ENCODE peak calls at places on chromosomes 16 and 17, in seven cellular contexts. One of them, this sample, is unnamed.

GRCh38 chr16:886802-887731 is 83.7 kb downstream of the LMF1 start:
- DNase-seq in heart right ventricle: no peak
- DNase-seq in CD8-positive, alpha-beta T cell: no peak
- DNase-seq in uterus: no peak
- DNase-seq in IMR-90: no peak
- DNase-seq in cardiac muscle cell: peak; percentile 16
- DNase-seq in left lung: peak; percentile 75
- DNase-seq in this sample: no peak

GRCh38 chr17:52227926-52228325 is 69.4 kb upstream of the CA10 start:
- DNase-seq in heart right ventricle: no peak
- DNase-seq in uterus: no peak
- DNase-seq in IMR-90: no peak
- DNase-seq in left lung: no peak
- DNase-seq in CD8-positive, alpha-beta T cell: no peak
- DNase-seq in cardiac muscle cell: no peak
- DNase-seq in this sample: no peak

GRCh38 chr16:24668481-24669001 is 60.9 kb upstream of the TNRC6A start:
- DNase-seq in IMR-90: peak; percentile 65
- DNase-seq in left lung: no peak
- DNase-seq in CD8-positive, alpha-beta T cell: no peak
- DNase-seq in heart right ventricle: no peak
- DNase-seq in cardiac muscle cell: no peak
- DNase-seq in uterus: peak; percentile 72
- DNase-seq in this sample: no peak

GRCh38 chr16:23949630-23950290 is 114.0 kb downstream of the PRKCB start:
- DNase-seq in IMR-90: no peak
- DNase-seq in cardiac muscle cell: no peak
- DNase-seq in left lung: peak; percentile 85
- DNase-seq in CD8-positive, alpha-beta T cell: peak; percentile 65
- DNase-seq in uterus: no peak
- DNase-seq in heart right ventricle: peak; percentile 37
- DNase-seq in this sample: no peak

GRCh38 chr17:61583242-61583641 is 7.8 kb downstream of the NACA2 start:
- DNase-seq in CD8-positive, alpha-beta T cell: no peak
- DNase-seq in IMR-90: peak; percentile 83
- DNase-seq in uterus: no peak
- DNase-seq in left lung: no peak
- DNase-seq in heart right ventricle: no peak
- DNase-seq in cardiac muscle cell: peak; percentile 43
- DNase-seq in this sample: peak; percentile 60

GRCh38 chr17:4492762-4493561 is 5.7 kb upstream of the SPNS2 start:
- DNase-seq in uterus: no peak
- DNase-seq in IMR-90: peak; percentile 28
- DNase-seq in left lung: no peak
- DNase-seq in heart right ventricle: no peak
- DNase-seq in CD8-positive, alpha-beta T cell: peak; percentile 28
- DNase-seq in cardiac muscle cell: peak; percentile 86
- DNase-seq in this sample: peak; percentile 86

GRCh38 chr16:30834130-30834740 is 47.2 kb upstream of the ZNF629 start:
- DNase-seq in cardiac muscle cell: no peak
- DNase-seq in CD8-positive, alpha-beta T cell: no peak
- DNase-seq in IMR-90: no peak
- DNase-seq in uterus: no peak
- DNase-seq in left lung: peak; percentile 63
- DNase-seq in heart right ventricle: no peak
- DNase-seq in this sample: no peak

GRCh38 chr17:82378741-82379021 is 7.1 kb downstream of the UTS2R start:
- DNase-seq in CD8-positive, alpha-beta T cell: no peak
- DNase-seq in uterus: no peak
- DNase-seq in IMR-90: no peak
- DNase-seq in left lung: peak; percentile 66
- DNase-seq in cardiac muscle cell: no peak
- DNase-seq in heart right ventricle: no peak
- DNase-seq in this sample: no peak

GRCh38 chr17:40098846-40099626 is 1.4 kb downstream of the NR1D1 start:
- DNase-seq in uterus: peak; percentile 100
- DNase-seq in IMR-90: peak; percentile 98
- DNase-seq in left lung: peak; percentile 100
- DNase-seq in heart right ventricle: peak; percentile 100
- DNase-seq in CD8-positive, alpha-beta T cell: peak; percentile 99
- DNase-seq in cardiac muscle cell: peak; percentile 98
- DNase-seq in this sample: peak; percentile 90

GRCh38 chr16:16018705-16019104 is 69.3 kb downstream of the ABCC1 start:
- DNase-seq in left lung: no peak
- DNase-seq in heart right ventricle: no peak
- DNase-seq in uterus: no peak
- DNase-seq in cardiac muscle cell: no peak
- DNase-seq in IMR-90: no peak
- DNase-seq in CD8-positive, alpha-beta T cell: no peak
- DNase-seq in this sample: no peak

GRCh38 chr17:80129006-80129565 is 17.8 kb downstream of the EIF4A3 start:
- DNase-seq in left lung: no peak
- DNase-seq in IMR-90: no peak
- DNase-seq in CD8-positive, alpha-beta T cell: no peak
- DNase-seq in uterus: no peak
- DNase-seq in heart right ventricle: no peak
- DNase-seq in cardiac muscle cell: no peak
- DNase-seq in this sample: no peak

GRCh38 chr17:78766225-78766624 is 15.8 kb downstream of the CYTH1 start:
- DNase-seq in IMR-90: no peak
- DNase-seq in left lung: no peak
- DNase-seq in uterus: no peak
- DNase-seq in heart right ventricle: no peak
- DNase-seq in CD8-positive, alpha-beta T cell: no peak
- DNase-seq in cardiac muscle cell: no peak
- DNase-seq in this sample: no peak

GRCh38 chr16:81627024-81627423 is 152.1 kb upstream of the PLCG2 start:
- DNase-seq in CD8-positive, alpha-beta T cell: no peak
- DNase-seq in IMR-90: peak; percentile 68
- DNase-seq in heart right ventricle: no peak
- DNase-seq in uterus: no peak
- DNase-seq in left lung: no peak
- DNase-seq in cardiac muscle cell: no peak
- DNase-seq in this sample: no peak

GRCh38 chr16:80594756-80595155 is 54.0 kb downstream of the DYNLRB2 start:
- DNase-seq in cardiac muscle cell: no peak
- DNase-seq in CD8-positive, alpha-beta T cell: no peak
- DNase-seq in heart right ventricle: no peak
- DNase-seq in uterus: no peak
- DNase-seq in IMR-90: peak; percentile 17
- DNase-seq in left lung: no peak
- DNase-seq in this sample: no peak

GRCh38 chr16:8605554-8605953 is 15.2 kb upstream of the TMEM114 start:
- DNase-seq in left lung: no peak
- DNase-seq in uterus: no peak
- DNase-seq in cardiac muscle cell: no peak
- DNase-seq in IMR-90: no peak
- DNase-seq in heart right ventricle: no peak
- DNase-seq in CD8-positive, alpha-beta T cell: no peak
- DNase-seq in this sample: no peak

GRCh38 chr16:8614435-8615029 is 7.0 kb upstream of the METTL22 start:
- DNase-seq in IMR-90: no peak
- DNase-seq in cardiac muscle cell: no peak
- DNase-seq in uterus: no peak
- DNase-seq in CD8-positive, alpha-beta T cell: no peak
- DNase-seq in heart right ventricle: no peak
- DNase-seq in left lung: no peak
- DNase-seq in this sample: no peak

GRCh38 chr16:8611886-8612595 is 9.5 kb upstream of the METTL22 start:
- DNase-seq in CD8-positive, alpha-beta T cell: no peak
- DNase-seq in uterus: no peak
- DNase-seq in cardiac muscle cell: no peak
- DNase-seq in heart right ventricle: no peak
- DNase-seq in left lung: no peak
- DNase-seq in IMR-90: peak; percentile 19
- DNase-seq in this sample: no peak

GRCh38 chr16:8607214-8607613 is 14.3 kb upstream of the METTL22 start:
- DNase-seq in CD8-positive, alpha-beta T cell: no peak
- DNase-seq in heart right ventricle: no peak
- DNase-seq in cardiac muscle cell: no peak
- DNase-seq in IMR-90: no peak
- DNase-seq in left lung: no peak
- DNase-seq in uterus: no peak
- DNase-seq in this sample: no peak

DNA sequence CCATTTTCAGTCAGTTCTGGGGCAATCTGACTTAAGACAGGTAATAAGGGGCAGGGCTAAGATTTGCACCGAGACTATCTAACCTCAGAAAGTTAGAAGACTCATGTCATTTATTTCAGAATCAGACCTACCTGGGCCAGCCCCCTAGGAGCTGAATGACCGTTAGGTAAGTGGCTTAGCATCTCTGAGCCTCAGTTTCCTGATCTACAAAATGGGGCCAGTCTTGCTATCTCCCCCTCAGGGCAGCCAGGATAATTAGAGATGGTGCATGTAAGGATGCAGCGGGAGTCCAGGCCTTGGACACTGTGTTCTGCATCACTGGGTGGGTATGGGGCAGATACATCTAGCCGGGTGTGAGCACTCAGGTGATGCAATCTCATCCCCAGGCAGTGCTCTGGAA is 10.4 kb upstream of the METTL22 start:
- DNase-seq in left lung: no peak
- DNase-seq in cardiac muscle cell: no peak
- DNase-seq in uterus: no peak
- DNase-seq in IMR-90: no peak
- DNase-seq in CD8-positive, alpha-beta T cell: no peak
- DNase-seq in heart right ventricle: no peak
- DNase-seq in this sample: no peak
- H3K27me3 ChIP-seq in left lung: no peaks in the 10 kb centered on the region
- H3K27me3 ChIP-seq in cardiac muscle cell: peaks cover 14% of the 10 kb centered on the region
- H3K27me3 ChIP-seq in uterus: no peaks in the 10 kb centered on the region
- H3K27me3 ChIP-seq in IMR-90: peaks cover 4% of the 10 kb centered on the region
- H3K27me3 ChIP-seq in CD8-positive, alpha-beta T cell: no peaks in the 10 kb centered on the region
- H3K27me3 ChIP-seq in heart right ventricle: peaks cover 35% of the 10 kb centered on the region
- H3K27me3 ChIP-seq in this sample: peaks cover 25% of the 10 kb centered on the region

GRCh38 chr17:57259817-57260216 is 3.5 kb downstream of the MSI2 start:
- DNase-seq in heart right ventricle: no peak
- DNase-seq in cardiac muscle cell: no peak
- DNase-seq in uterus: no peak
- DNase-seq in left lung: no peak
- DNase-seq in CD8-positive, alpha-beta T cell: no peak
- DNase-seq in IMR-90: no peak
- DNase-seq in this sample: no peak

GRCh38 chr17:57261084-57261461 is 4.8 kb downstream of the MSI2 start:
- DNase-seq in uterus: no peak
- DNase-seq in CD8-positive, alpha-beta T cell: no peak
- DNase-seq in heart right ventricle: no peak
- DNase-seq in cardiac muscle cell: no peak
- DNase-seq in IMR-90: no peak
- DNase-seq in left lung: no peak
- DNase-seq in this sample: no peak

GRCh38 chr17:57257911-57258885 is 1.9 kb downstream of the MSI2 start:
- DNase-seq in cardiac muscle cell: no peak
- DNase-seq in CD8-positive, alpha-beta T cell: no peak
- DNase-seq in IMR-90: no peak
- DNase-seq in uterus: no peak
- DNase-seq in heart right ventricle: no peak
- DNase-seq in left lung: no peak
- DNase-seq in this sample: peak; percentile 35

GRCh38 chr17:57262557-57262956 is 6.2 kb downstream of the MSI2 start:
- DNase-seq in CD8-positive, alpha-beta T cell: no peak
- DNase-seq in heart right ventricle: no peak
- DNase-seq in IMR-90: no peak
- DNase-seq in cardiac muscle cell: no peak
- DNase-seq in left lung: no peak
- DNase-seq in uterus: no peak
- DNase-seq in this sample: no peak

DNA sequence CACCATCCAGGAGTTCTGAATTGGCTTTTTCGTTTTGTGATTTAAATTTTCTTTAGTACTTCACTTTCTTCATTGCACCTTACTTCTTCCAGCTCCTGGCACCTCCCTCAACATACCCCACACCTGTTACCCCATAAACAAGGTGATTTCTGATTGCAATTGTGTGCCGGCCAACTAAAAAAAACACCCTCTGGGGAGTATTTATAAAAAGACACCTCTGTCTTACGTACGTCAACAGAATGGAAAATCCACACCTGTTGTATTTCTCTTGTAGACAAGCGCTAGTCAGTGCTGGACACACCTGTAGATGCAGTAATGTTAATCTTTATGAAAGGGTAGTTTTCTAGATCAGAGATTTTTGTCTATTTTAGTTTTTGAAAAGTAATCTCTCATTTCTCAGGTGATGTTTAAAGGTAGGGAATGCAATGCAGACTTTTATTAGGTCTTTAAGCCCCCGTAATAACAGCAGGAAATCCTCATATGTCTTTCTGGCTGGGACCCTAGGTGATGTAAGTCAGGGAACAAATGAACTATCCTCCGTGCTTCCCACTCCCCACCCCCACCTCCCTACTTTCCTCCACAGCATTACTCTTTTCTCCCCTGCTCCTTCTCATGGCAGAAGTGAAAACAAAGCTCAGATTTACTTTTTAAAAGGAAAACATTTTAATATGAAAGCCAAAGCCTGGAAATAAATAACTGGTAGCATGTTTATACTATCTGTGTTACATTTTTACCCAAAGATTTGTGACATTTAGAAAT is 4.2 kb downstream of the MSI2 start:
- DNase-seq in CD8-positive, alpha-beta T cell: no peak
- DNase-seq in IMR-90: no peak
- DNase-seq in cardiac muscle cell: no peak
- DNase-seq in heart right ventricle: no peak
- DNase-seq in left lung: no peak
- DNase-seq in uterus: no peak
- DNase-seq in this sample: no peak
- H3K4me3 ChIP-seq in CD8-positive, alpha-beta T cell: no peak overlapping the region
- H3K4me3 ChIP-seq in IMR-90: no peak overlapping the region
- H3K4me3 ChIP-seq in cardiac muscle cell: no peak overlapping the region
- H3K4me3 ChIP-seq in heart right ventricle: no peak overlapping the region
- H3K4me3 ChIP-seq in left lung: no peak overlapping the region
- H3K4me3 ChIP-seq in uterus: no peak overlapping the region
- H3K4me3 ChIP-seq in this sample: no peak overlapping the region

GRCh38 chr16:35637683-35638082 is 2178.3 kb downstream of the TP53TG3F start:
- DNase-seq in CD8-positive, alpha-beta T cell: no peak
- DNase-seq in cardiac muscle cell: no peak
- DNase-seq in uterus: no peak
- DNase-seq in IMR-90: no peak
- DNase-seq in heart right ventricle: no peak
- DNase-seq in left lung: no peak
- DNase-seq in this sample: no peak

GRCh38 chr16:35642322-35642835 is 2183.0 kb downstream of the TP53TG3F start:
- DNase-seq in uterus: no peak
- DNase-seq in left lung: no peak
- DNase-seq in IMR-90: no peak
- DNase-seq in cardiac muscle cell: no peak
- DNase-seq in CD8-positive, alpha-beta T cell: no peak
- DNase-seq in heart right ventricle: no peak
- DNase-seq in this sample: no peak

GRCh38 chr16:35636831-35637230 is 2177.4 kb downstream of the TP53TG3F start:
- DNase-seq in IMR-90: no peak
- DNase-seq in cardiac muscle cell: no peak
- DNase-seq in heart right ventricle: no peak
- DNase-seq in uterus: no peak
- DNase-seq in left lung: no peak
- DNase-seq in CD8-positive, alpha-beta T cell: no peak
- DNase-seq in this sample: no peak

GRCh38 chr16:35639233-35640205 is 2180.1 kb downstream of the TP53TG3F start:
- DNase-seq in IMR-90: no peak
- DNase-seq in heart right ventricle: no peak
- DNase-seq in cardiac muscle cell: no peak
- DNase-seq in CD8-positive, alpha-beta T cell: no peak
- DNase-seq in uterus: no peak
- DNase-seq in left lung: no peak
- DNase-seq in this sample: no peak
- H3K9me3 ChIP-seq in IMR-90: peaks cover 37% of the 10 kb centered on the region
- H3K9me3 ChIP-seq in heart right ventricle: no peaks in the 10 kb centered on the region
- H3K9me3 ChIP-seq in cardiac muscle cell: peaks cover under 1% of the 10 kb centered on the region
- H3K9me3 ChIP-seq in CD8-positive, alpha-beta T cell: no peaks in the 10 kb centered on the region
- H3K9me3 ChIP-seq in uterus: no peaks in the 10 kb centered on the region
- H3K9me3 ChIP-seq in left lung: no peaks in the 10 kb centered on the region
- H3K9me3 ChIP-seq in this sample: peaks cover 2% of the 10 kb centered on the region

GRCh38 chr17:77649717-77650211 is 308.7 kb upstream of the TNRC6C start:
- DNase-seq in left lung: no peak
- DNase-seq in heart right ventricle: no peak
- DNase-seq in cardiac muscle cell: no peak
- DNase-seq in IMR-90: no peak
- DNase-seq in uterus: no peak
- DNase-seq in CD8-positive, alpha-beta T cell: no peak
- DNase-seq in this sample: no peak
- H3K27me3 ChIP-seq in left lung: no peaks in the 10 kb centered on the region
- H3K27me3 ChIP-seq in heart right ventricle: peaks cover under 1% of the 10 kb centered on the region
- H3K27me3 ChIP-seq in cardiac muscle cell: no peaks in the 10 kb centered on the region
- H3K27me3 ChIP-seq in IMR-90: peaks cover 18% of the 10 kb centered on the region
- H3K27me3 ChIP-seq in uterus: no peaks in the 10 kb centered on the region
- H3K27me3 ChIP-seq in CD8-positive, alpha-beta T cell: no peaks in the 10 kb centered on the region
- H3K27me3 ChIP-seq in this sample: no peaks in the 10 kb centered on the region